ENCODE peak calls at places on chromosomes 13 and 19, in seven cellular contexts. T is GM12878, U is A549, F is HCT116, W is HepG2, I is SK-N-SH, J is K562. L is an unnamed sample.

GRCh38 chr13:39462456-39462855 is 140.5 kb downstream of the LHFPL6 start:
- DNase-seq in T (no peak), U (no peak), F (no peak), W (no peak), I (no peak), J (no peak), L (no peak)

GRCh38 chr13:98299243-98299953 is 122.3 kb upstream of the RNF113B start:
- DNase-seq in T (no peak), U (no peak), F (no peak), W (no peak), I (no peak), J (no peak), L (peak; percentile 51)

GRCh38 chr13:19782049-19782726 is 557 bp downstream of the PSPC1 start:
- DNase-seq in T (no peak), U (peak; percentile 12), F (no peak), W (no peak), I (peak; percentile 71), J (peak; percentile 9), L (peak; percentile 45)

GRCh38 chr19:4386038-4386782 is 14.1 kb downstream of the SH3GL1 start:
- DNase-seq in T (no peak), U (no peak), F (no peak), W (no peak), I (no peak), J (no peak), L (peak; percentile 53)

GRCh38 chr19:15249912-15250634 is 17.8 kb upstream of the EPHX3 start:
- DNase-seq in T (no peak), U (peak; percentile 69), F (no peak), W (no peak), I (no peak), J (no peak), L (peak; percentile 95)

GRCh38 chr13:43377955-43378354 is 354.6 kb downstream of the DNAJC15 start:
- DNase-seq in T (no peak), U (no peak), F (no peak), W (no peak), I (no peak), J (no peak), L (peak; percentile 65)

GRCh38 chr13:21395953-21396352 is 63.1 kb downstream of the ZDHHC20 start:
- DNase-seq in T (no peak), U (no peak), F (no peak), W (no peak), I (no peak), J (no peak), L (no peak)

GRCh38 chr13:110323172-110323851 is 16.2 kb downstream of the COL4A2 start:
- DNase-seq in T (no peak), U (peak; percentile 61), F (no peak), W (no peak), I (no peak), J (no peak), L (peak; percentile 96)

GRCh38 chr19:1453525-1454371 is 3.8 kb downstream of the APC2 start:
- DNase-seq in T (no peak), U (peak; percentile 64), F (no peak), W (no peak), I (peak; percentile 75), J (no peak), L (no peak)

GRCh38 chr13:89749888-89750287 is 1597.6 kb upstream of the MIR17HG start:
- DNase-seq in T (no peak), U (no peak), F (no peak), W (no peak), I (no peak), J (no peak), L (no peak)

GRCh38 chr13:42214445-42214844 is 57.5 kb upstream of the AKAP11 start:
- DNase-seq in T (no peak), U (no peak), F (no peak), W (no peak), I (no peak), J (no peak), L (no peak)

GRCh38 chr13:42216422-42216735 is 55.6 kb upstream of the AKAP11 start:
- DNase-seq in T (no peak), U (no peak), F (no peak), W (no peak), I (no peak), J (no peak), L (no peak)

GRCh38 chr13:42219051-42219450 is 52.9 kb upstream of the AKAP11 start:
- DNase-seq in T (no peak), U (no peak), F (no peak), W (no peak), I (no peak), J (no peak), L (no peak)

GRCh38 chr13:42218576-42218975 is 53.4 kb upstream of the AKAP11 start:
- DNase-seq in T (no peak), U (no peak), F (no peak), W (no peak), I (no peak), J (no peak), L (no peak)

GRCh38 chr13:42215578-42216421 is 56.2 kb upstream of the AKAP11 start:
- DNase-seq in T (peak; percentile 4), U (peak; percentile 40), F (peak; percentile 29), W (peak; percentile 10), I (peak; percentile 9), J (peak; percentile 4), L (peak; percentile 60)
- TF ChIP-seq RAD21 in T (peak; percentile 72), U (peak; percentile 65), F (peak; percentile 68), W (no peak), I (peak; percentile 74), J (peak; percentile 64), L (peak; percentile 61)

DNA sequence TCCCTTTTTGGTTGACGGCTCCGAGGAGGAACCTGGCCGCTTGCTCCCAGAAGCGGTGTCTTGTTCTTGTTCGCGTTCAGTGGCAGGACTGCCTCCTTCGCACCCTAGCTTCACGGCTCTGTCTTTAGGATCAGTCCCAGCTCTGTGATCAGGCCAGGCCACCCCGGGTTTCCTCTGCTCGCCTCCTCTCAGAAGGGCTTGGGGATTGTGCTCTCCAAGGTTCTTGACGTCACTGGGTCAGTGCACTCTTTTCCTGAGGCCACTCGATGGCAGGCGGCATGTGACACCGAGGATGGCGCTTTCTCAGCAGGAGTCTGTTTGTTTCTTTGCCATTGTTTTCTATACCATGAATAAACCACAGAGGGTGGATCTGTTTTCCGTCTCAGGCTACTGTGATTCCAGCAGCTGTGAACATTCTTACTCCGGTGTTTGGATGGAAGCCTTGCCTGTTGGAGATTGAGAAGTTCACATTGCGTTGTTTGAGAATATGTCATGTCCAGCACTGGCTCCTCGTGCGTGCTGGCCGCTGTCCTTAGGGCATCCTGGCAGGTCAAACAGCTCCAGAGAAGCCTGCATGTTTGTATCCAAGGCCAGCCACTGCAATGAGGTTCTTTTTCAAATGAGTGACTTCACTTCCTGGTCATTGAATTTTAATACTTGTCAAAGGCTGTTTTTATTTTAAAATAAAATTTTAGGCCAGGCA is 44.5 kb downstream of the SLC7A9 start:
- DNase-seq in T (no peak), U (no peak), F (no peak), W (no peak), I (no peak), J (no peak), L (no peak)
- TF ChIP-seq RAD21 in T (no peak), U (no peak), F (no peak), W (no peak), I (no peak), J (no peak), L (no peak)

GRCh38 chr13:64470751-64471150 is 2759.4 kb downstream of the PCDH9 start:
- DNase-seq in T (no peak), U (no peak), F (no peak), W (no peak), I (no peak), J (no peak), L (no peak)

GRCh38 chr13:64471916-64472315 is 2758.2 kb downstream of the PCDH9 start:
- DNase-seq in T (no peak), U (peak; percentile 59), F (peak; percentile 8), W (peak; percentile 15), I (peak; percentile 22), J (no peak), L (peak; percentile 60)
- TF ChIP-seq RAD21 in T (peak; percentile 22), U (peak; percentile 79), F (peak; percentile 64), W (no peak), I (peak; percentile 90), J (no peak), L (peak; percentile 90)

GRCh38 chr13:113216165-113217056 is 7.0 kb downstream of the CUL4A start:
- DNase-seq in T (no peak), U (peak; percentile 35), F (peak; percentile 56), W (peak; percentile 45), I (no peak), J (no peak), L (peak; percentile 74)
- TF ChIP-seq RAD21 in T (no peak), U (no peak), F (no peak), W (no peak), I (no peak), J (no peak), L (no peak)